ENCODE peak calls at places on chromosomes 11 and 22, in six cellular contexts. K is GM12891; Q is stimulated activated CD4-positive, alpha-beta T cell treated with anti-CD3 and anti-CD28 coated beads, Interleukin-12 subunit alpha, Interleukin-12 subunit beta, amount 100 ng/mL, for 48 hours; Y is heart right ventricle; D is COLO829; F is left colon. P is an unnamed sample.

GRCh38 chr22:23182289-23183106 is 2.2 kb downstream of the BCR start:
- DNase-seq in Q (peak; percentile 65), Y (no peak), D (no peak), K (no peak), F (no peak), P (peak; percentile 49)

GRCh38 chr22:44162960-44163359 is 17.8 kb upstream of the PARVG start:
- DNase-seq in F (no peak), K (no peak), D (no peak), Q (no peak), Y (no peak), P (no peak)

GRCh38 chr11:71342951-71343827 is 90.8 kb upstream of the SHANK2 start:
- DNase-seq in Q (peak; percentile 4), Y (no peak), D (peak; percentile 32), K (peak; percentile 54), F (peak; percentile 40), P (peak; percentile 58)

GRCh38 chr11:12085371-12086251 is 24.8 kb upstream of the MICAL2 start:
- DNase-seq in Y (no peak), K (no peak), F (no peak), D (no peak), Q (no peak), P (no peak)

GRCh38 chr11:93857413-93858185 is 7.2 kb upstream of the VSTM5 start:
- DNase-seq in Y (no peak), K (no peak), F (no peak), D (no peak), Q (no peak), P (no peak)

GRCh38 chr11:36288442-36289225 is 590 bp downstream of the COMMD9 start:
- DNase-seq in Q (no peak), D (no peak), Y (no peak), F (no peak), K (no peak), P (no peak)

GRCh38 chr11:102064316-102064715 is 17.1 kb downstream of the CFAP300 start:
- DNase-seq in K (no peak), D (no peak), Q (no peak), F (no peak), Y (no peak), P (no peak)

GRCh38 chr11:120471131-120471530 is 40.4 kb upstream of the GRIK4 start:
- DNase-seq in F (no peak), Q (no peak), K (no peak), D (no peak), Y (no peak), P (no peak)

GRCh38 chr22:45885941-45886395 is 91.0 kb downstream of the WNT7B start:
- DNase-seq in Q (no peak), Y (no peak), D (no peak), K (no peak), F (no peak), P (no peak)

GRCh38 chr11:117238221-117238620 is 5.8 kb downstream of the RNF214 start:
- DNase-seq in Y (no peak), D (no peak), K (no peak), Q (no peak), F (no peak), P (no peak)

GRCh38 chr11:69468911-69469885 is 12.3 kb upstream of the LINC01488 start:
- DNase-seq in F (no peak), D (no peak), Y (no peak), K (no peak), Q (no peak), P (no peak)

GRCh38 chr11:73114110-73114834 is 27.8 kb downstream of the FCHSD2 start:
- DNase-seq in Q (no peak), F (no peak), K (no peak), Y (no peak), D (no peak), P (no peak)

GRCh38 chr11:122917311-122917710 is 34.8 kb downstream of the JHY start:
- DNase-seq in K (no peak), F (no peak), Q (no peak), D (no peak), Y (no peak), P (no peak)

GRCh38 chr22:49296561-49296960 is 531.1 kb downstream of the BRD1 start:
- DNase-seq in K (no peak), D (no peak), Q (no peak), F (no peak), Y (no peak), P (no peak)

GRCh38 chr11:120123946-120124345 is 14.0 kb downstream of the TRIM29 start:
- DNase-seq in Y (no peak), D (no peak), F (no peak), Q (no peak), K (no peak), P (no peak)

GRCh38 chr22:32469799-32470212 is 4.8 kb upstream of the FBXO7 start:
- DNase-seq in D (peak; percentile 80), Y (no peak), Q (no peak), K (no peak), F (no peak), P (no peak)

GRCh38 chr11:119363874-119364590 is 17.5 kb downstream of the USP2 start:
- DNase-seq in F (peak; percentile 67), K (peak; percentile 63), D (no peak), Y (no peak), Q (peak; percentile 35), P (peak; percentile 87)

GRCh38 chr22:25775501-25775900 is 33.5 kb downstream of the MYO18B start:
- DNase-seq in Q (no peak), D (no peak), F (no peak), Y (no peak), K (no peak), P (no peak)

P was measured in GM13977.